ENCODE peak calls at places on chromosomes 2 and 18, in five cellular contexts. H, R, F, Q and L are unnamed samples.

GRCh38 chr18:76803814-76804213 is 18.5 kb upstream of the ZNF236 start:
- DNase-seq in H (peak), Q (no peak), F (peak), R (peak), L (peak)

GRCh38 chr2:136238552-136239346 is 120.8 kb upstream of the CXCR4 start:
- DNase-seq in Q (no peak), H (peak), R (no peak), F (no peak), L (peak)

GRCh38 chr18:38256366-38256765 is 690.8 kb upstream of the CELF4 start:
- DNase-seq in F (no peak), H (no peak), Q (no peak), R (no peak), L (no peak)

GRCh38 chr18:32040936-32041335 is 22.3 kb downstream of the RNF125 start:
- DNase-seq in F (no peak), R (no peak), Q (no peak), H (no peak), L (peak)

GRCh38 chr2:8587920-8588830 is 93.7 kb upstream of the ID2 start:
- DNase-seq in Q (no peak), F (no peak), H (no peak), R (no peak), L (no peak)

GRCh38 chr2:24491626-24492282 is 700 bp downstream of the NCOA1 start:
- DNase-seq in R (peak), H (peak), Q (peak), F (no peak), L (peak)

GRCh38 chr2:217637268-217637615 is 365.6 kb downstream of the TNS1 start:
- DNase-seq in F (no peak), H (no peak), Q (no peak), R (no peak), L (no peak)

GRCh38 chr2:217610411-217610814 is 392.4 kb downstream of the TNS1 start:
- DNase-seq in Q (peak), R (peak), H (no peak), F (no peak), L (no peak)

GRCh38 chr2:185208261-185208660 is 530.3 kb upstream of the FSIP2 start:
- DNase-seq in R (peak), H (peak), F (peak), Q (no peak), L (no peak)

GRCh38 chr2:235979753-235980459 is 188.3 kb downstream of the GBX2 start:
- DNase-seq in Q (no peak), H (no peak), F (no peak), R (no peak), L (no peak)

GRCh38 chr2:226002438-226002837 is 602.9 kb downstream of the NYAP2 start:
- DNase-seq in Q (no peak), F (peak), R (no peak), H (no peak), L (no peak)

GRCh38 chr2:126776701-126777619 is 121.0 kb downstream of the GYPC start:
- DNase-seq in F (peak), Q (peak), R (peak), H (peak), L (peak)

GRCh38 chr18:77123313-77124231 is 9.0 kb downstream of the MBP start:
- DNase-seq in H (no peak), R (no peak), Q (no peak), F (no peak), L (peak)

GRCh38 chr2:230068658-230069080 is at the start of gene SLC16A14:
- DNase-seq in Q (no peak), F (peak), R (peak), H (no peak), L (no peak)

GRCh38 chr2:6828299-6828584 is 37.5 kb downstream of the CMPK2 start:
- DNase-seq in R (no peak), H (no peak), Q (no peak), F (peak), L (no peak)

GRCh38 chr2:17878222-17879136 is at the start of gene KCNS3:
- DNase-seq in R (peak), F (peak), Q (peak), H (peak), L (no peak)

GRCh38 chr2:50143822-50144575 is 887.9 kb downstream of the NRXN1 start:
- DNase-seq in H (peak), F (peak), Q (no peak), R (peak), L (no peak)

GRCh38 chr2:232860593-232861241 is 9.3 kb upstream of the SNORC start:
- DNase-seq in H (peak), Q (no peak), F (no peak), R (no peak), L (no peak)

GRCh38 chr18:34787931-34788532 is 77.9 kb downstream of the DTNA start:
- DNase-seq in H (no peak), R (peak), Q (no peak), F (peak), L (no peak)

GRCh38 chr2:216281881-216282280 is 90.4 kb downstream of the MARCHF4 start:
- DNase-seq in R (no peak), Q (no peak), F (no peak), H (no peak), L (no peak)

GRCh38 chr18:56107821-56108485 is 520.0 kb upstream of the TCF4 start:
- DNase-seq in R (no peak), H (no peak), Q (no peak), F (no peak), L (no peak)

GRCh38 chr2:148132400-148132799 is 111.5 kb downstream of the MBD5 start:
- DNase-seq in R (no peak), F (no peak), H (no peak), Q (no peak), L (no peak)

GRCh38 chr18:34631071-34631470 is 79.0 kb upstream of the DTNA start:
- DNase-seq in R (no peak), F (no peak), H (no peak), Q (no peak), L (no peak)

GRCh38 chr2:167425113-167425512 is 536.8 kb downstream of the XIRP2 start:
- DNase-seq in F (no peak), Q (no peak), R (no peak), H (no peak), L (no peak)

GRCh38 chr2:102168026-102168425 is 18.8 kb upstream of the IL1RL2 start:
- DNase-seq in F (no peak), Q (no peak), R (no peak), H (no peak), L (no peak)

GRCh38 chr2:102166189-102166845 is 20.5 kb upstream of the IL1RL2 start:
- DNase-seq in F (peak), Q (no peak), H (no peak), R (peak), L (no peak)
- TF ChIP-seq CTCF in F (peak), Q (peak), H (peak), R (peak), L (no peak)

GRCh38 chr18:61957801-61958516 is 65.2 kb upstream of the RNF152 start:
- DNase-seq in F (no peak), H (peak), R (no peak), Q (peak), L (no peak)
- TF ChIP-seq CTCF in F (no peak), H (peak), R (no peak), Q (no peak), L (no peak)

GRCh38 chr2:151162185-151162584 is 99.5 kb downstream of the RBM43 start:
- DNase-seq in R (no peak), Q (no peak), H (no peak), F (no peak), L (no peak)
- TF ChIP-seq CTCF in R (no peak), Q (no peak), H (peak), F (peak), L (no peak)

DNA sequence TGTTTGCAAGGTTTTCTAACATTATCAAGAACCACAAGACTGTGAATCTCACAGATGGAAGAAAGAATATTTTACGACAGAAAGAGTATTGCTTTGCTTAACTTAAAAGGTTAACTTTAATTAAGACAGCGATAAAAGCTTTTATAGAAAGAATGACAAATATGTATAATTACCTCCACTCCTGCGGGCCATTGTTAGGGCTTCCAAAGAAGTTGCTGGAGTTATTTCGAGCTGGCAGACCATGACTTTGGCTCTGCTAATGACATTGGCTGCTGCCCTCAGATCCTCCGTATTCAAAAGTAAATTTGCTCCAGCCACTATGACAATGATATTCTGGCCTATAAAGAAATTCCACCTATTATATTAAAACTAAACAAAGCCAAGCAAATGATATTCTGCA is 47.3 kb downstream of the RBKS start:
- DNase-seq in Q (no peak), R (no peak), F (no peak), H (no peak), L (no peak)
- TF ChIP-seq CTCF in Q (no peak), R (no peak), F (no peak), H (no peak), L (no peak)

GRCh38 chr2:102155131-102155702 is 12.7 kb downstream of the IL1R1 start:
- DNase-seq in F (no peak), H (no peak), Q (no peak), R (no peak), L (no peak)

GRCh38 chr2:102149644-102150455 is 7.3 kb downstream of the IL1R1 start:
- DNase-seq in R (no peak), F (no peak), H (no peak), Q (no peak), L (no peak)

GRCh38 chr2:102155703-102156515 is 13.4 kb downstream of the IL1R1 start:
- DNase-seq in F (no peak), H (no peak), R (no peak), Q (no peak), L (no peak)

GRCh38 chr2:102158336-102158735 is 15.8 kb downstream of the IL1R1 start:
- DNase-seq in Q (no peak), H (no peak), F (no peak), R (no peak), L (no peak)

DNA sequence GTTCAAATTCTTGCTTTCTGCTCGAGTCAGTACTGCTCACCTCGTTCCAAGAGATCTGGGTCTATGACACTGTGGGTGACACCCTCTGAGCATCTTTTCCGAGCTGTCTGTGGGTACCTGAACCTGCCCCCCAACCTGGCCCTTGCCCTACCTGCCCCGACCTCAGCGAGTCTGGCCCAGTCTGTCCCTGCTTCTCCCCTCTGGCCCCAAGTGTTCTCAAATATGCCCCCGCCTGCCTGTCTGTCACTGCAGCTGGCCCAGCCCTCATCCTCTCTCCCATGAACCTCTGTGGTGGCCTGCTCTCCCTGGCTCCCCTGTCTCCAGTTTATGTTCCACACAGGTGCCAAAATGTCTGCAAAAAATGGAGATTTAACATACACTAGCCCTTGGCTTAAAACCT is 11.8 kb downstream of the IL1R1 start:
- DNase-seq in F (no peak), R (no peak), Q (no peak), H (no peak), L (no peak)
- TF ChIP-seq CTCF in F (no peak), R (no peak), Q (no peak), H (no peak), L (no peak)